ENCODE peak calls at places on chromosome 6, in ten cellular contexts. G, I, V, S, C, Z, T, K, E and D are unnamed samples. For H3K9me3, the result is how much of the 10 kb centered on the place peaks cover.

GRCh38 chr6:44439270-44440045 is 52.0 kb downstream of the CDC5L start:
- DNase-seq in S (no peak), G (no peak), I (no peak), T (no peak), E (no peak), V (no peak), K (peak), C (peak), Z (no peak), D (no peak)

GRCh38 chr6:123687864-123688263 is 51.1 kb upstream of the TRDN start:
- DNase-seq in E (no peak), K (no peak), Z (no peak), C (no peak), I (no peak), G (no peak), S (no peak), V (no peak), T (no peak), D (no peak)

GRCh38 chr6:156795825-156796224 is 18.6 kb downstream of the ARID1B start:
- DNase-seq in K (no peak), I (no peak), G (no peak), Z (no peak), S (no peak), V (no peak), T (no peak), E (no peak), C (no peak), D (no peak)

GRCh38 chr6:65461121-65461520 is 245.9 kb downstream of the EYS start:
- DNase-seq in G (no peak), V (no peak), C (no peak), T (peak), E (no peak), I (no peak), Z (no peak), S (no peak), K (no peak), D (no peak)

GRCh38 chr6:621916-622315 is 35.0 kb downstream of the HUS1B start:
- DNase-seq in E (no peak), T (no peak), V (no peak), K (no peak), G (no peak), Z (no peak), S (no peak), C (no peak), I (no peak), D (no peak)

GRCh38 chr6:13614126-13614925 is 809 bp upstream of the NOL7 start:
- DNase-seq in S (peak), I (no peak), T (no peak), K (peak), V (no peak), E (peak), G (peak), C (peak), Z (peak), D (peak)

GRCh38 chr6:139698526-139699182 is 324.2 kb upstream of the CITED2 start:
- DNase-seq in K (peak), V (no peak), T (no peak), S (no peak), G (no peak), C (peak), E (no peak), I (no peak), Z (no peak), D (no peak)

GRCh38 chr6:36536873-36537547 is 10.3 kb downstream of the STK38 start:
- DNase-seq in S (no peak), G (no peak), K (no peak), E (no peak), Z (no peak), I (no peak), V (no peak), C (no peak), T (no peak), D (no peak)

GRCh38 chr6:97049254-97050004 is 124.9 kb downstream of the KLHL32 start:
- DNase-seq in T (no peak), C (no peak), V (no peak), E (no peak), Z (no peak), S (no peak), G (no peak), K (peak), I (no peak), D (no peak)

GRCh38 chr6:37491830-37492208 is 7.9 kb downstream of the CCDC167 start:
- DNase-seq in V (no peak), S (no peak), K (no peak), I (no peak), E (no peak), Z (no peak), T (no peak), C (no peak), G (no peak), D (no peak)

GRCh38 chr6:47348316-47348863 is 38.7 kb upstream of the TNFRSF21 start:
- DNase-seq in I (no peak), S (no peak), C (no peak), K (no peak), E (no peak), G (no peak), V (no peak), T (no peak), Z (no peak), D (no peak)

GRCh38 chr6:135033238-135033637 is 21.4 kb downstream of the HBS1L start:
- DNase-seq in T (no peak), V (no peak), C (no peak), E (peak), K (no peak), G (no peak), S (no peak), Z (no peak), I (no peak), D (no peak)

GRCh38 chr6:101761124-101761601 is 367.7 kb downstream of the GRIK2 start:
- DNase-seq in K (peak), T (no peak), I (no peak), S (no peak), V (no peak), Z (no peak), E (no peak), C (peak), G (no peak), D (no peak)

GRCh38 chr6:37493047-37493995 is 6.4 kb downstream of the CCDC167 start:
- DNase-seq in Z (no peak), C (no peak), T (no peak), K (no peak), G (no peak), V (no peak), S (peak), I (no peak), E (no peak), D (no peak)

GRCh38 chr6:167663784-167664432 is 162.8 kb upstream of the AFDN start:
- DNase-seq in K (no peak), V (no peak), E (no peak), C (no peak), S (peak), T (no peak), Z (no peak), G (no peak), I (no peak), D (no peak)

GRCh38 chr6:40894962-40895799 is 143.8 kb downstream of the UNC5CL start:
- DNase-seq in E (peak), V (no peak), K (peak), G (no peak), I (no peak), C (peak), T (peak), S (peak), Z (peak), D (no peak)

GRCh38 chr6:158769696-158770446 is 49.3 kb downstream of the EZR start:
- DNase-seq in S (no peak), V (no peak), Z (no peak), G (no peak), K (peak), E (no peak), C (no peak), T (no peak), I (peak), D (no peak)

GRCh38 chr6:140546640-140547039 is 1172.2 kb upstream of the CITED2 start:
- DNase-seq in V (no peak), I (no peak), G (no peak), Z (no peak), E (no peak), S (no peak), T (no peak), C (peak), K (no peak), D (no peak)

GRCh38 chr6:107731422-107732319 is 92.4 kb downstream of the SCML4 start:
- DNase-seq in S (peak), E (no peak), K (no peak), G (no peak), Z (no peak), I (no peak), V (no peak), T (no peak), C (no peak), D (no peak)

GRCh38 chr6:14196029-14196428 is 78.5 kb downstream of the CD83 start:
- DNase-seq in G (no peak), S (no peak), I (no peak), V (no peak), Z (no peak), K (no peak), E (no peak), T (no peak), C (no peak), D (no peak)

GRCh38 chr6:158654960-158655485 is 5.2 kb downstream of the SYTL3 start:
- DNase-seq in T (no peak), Z (no peak), K (peak), C (peak), E (no peak), G (no peak), I (peak), V (no peak), S (no peak), D (no peak)

GRCh38 chr6:71544028-71544427 is 255.4 kb downstream of the OGFRL1 start:
- DNase-seq in G (no peak), V (no peak), I (no peak), C (peak), E (no peak), K (peak), S (no peak), T (no peak), Z (no peak), D (no peak)

GRCh38 chr6:32460528-32460927 is 20.8 kb downstream of the HLA-DRA start:
- DNase-seq in Z (no peak), V (peak), E (no peak), K (no peak), I (no peak), T (no peak), S (no peak), C (no peak), G (no peak), D (no peak)
- H3K9me3 ChIP-seq in Z (under half), V (under half), E (under half), K (under half), I (under half), T (under half), S (under half), C (under half), G (under half), D (under half)

GRCh38 chr6:170261643-170262480 is 29.0 kb downstream of the DLL1 start:
- DNase-seq in Z (no peak), E (no peak), C (no peak), S (no peak), G (no peak), K (no peak), V (no peak), T (no peak), I (no peak), D (no peak)

GRCh38 chr6:170262481-170263088 is 28.3 kb downstream of the DLL1 start:
- DNase-seq in C (no peak), Z (no peak), S (no peak), T (no peak), I (no peak), V (no peak), E (no peak), K (no peak), G (no peak), D (no peak)

GRCh38 chr6:170264086-170264485 is 26.8 kb downstream of the DLL1 start:
- DNase-seq in Z (no peak), K (no peak), E (no peak), G (no peak), V (no peak), C (no peak), T (no peak), S (no peak), I (no peak), D (no peak)

GRCh38 chr6:170265655-170266054 is 25.2 kb downstream of the DLL1 start:
- DNase-seq in V (no peak), E (no peak), K (peak), Z (peak), G (no peak), S (peak), T (no peak), C (no peak), I (no peak), D (no peak)

GRCh38 chr6:170263410-170263809 is 27.5 kb downstream of the DLL1 start:
- DNase-seq in Z (no peak), G (no peak), V (no peak), I (no peak), E (no peak), S (no peak), C (no peak), K (no peak), T (no peak), D (no peak)
- H3K9me3 ChIP-seq in Z (under half), G (under half), V (under half), I (under half), E (under half), S (under half), C (under half), K (under half), T (under half), D (under half)

GRCh38 chr6:151523034-151523433 is 29.2 kb downstream of the CCDC170 start:
- DNase-seq in V (no peak), C (no peak), I (no peak), Z (no peak), S (no peak), K (no peak), T (no peak), G (no peak), E (no peak), D (no peak)
- H3K9me3 ChIP-seq in V (under half), C (half or more), I (under half), Z (under half), S (under half), K (under half), T (under half), G (under half), E (under half), D (under half)

GRCh38 chr6:163951990-163952389 is 537.5 kb downstream of the QKI start:
- DNase-seq in V (no peak), S (no peak), T (no peak), Z (peak), G (no peak), K (no peak), E (peak), C (no peak), I (no peak), D (no peak)
- H3K9me3 ChIP-seq in V (under half), S (under half), T (under half), Z (under half), G (under half), K (under half), E (under half), C (under half), I (under half), D (under half)

DNA sequence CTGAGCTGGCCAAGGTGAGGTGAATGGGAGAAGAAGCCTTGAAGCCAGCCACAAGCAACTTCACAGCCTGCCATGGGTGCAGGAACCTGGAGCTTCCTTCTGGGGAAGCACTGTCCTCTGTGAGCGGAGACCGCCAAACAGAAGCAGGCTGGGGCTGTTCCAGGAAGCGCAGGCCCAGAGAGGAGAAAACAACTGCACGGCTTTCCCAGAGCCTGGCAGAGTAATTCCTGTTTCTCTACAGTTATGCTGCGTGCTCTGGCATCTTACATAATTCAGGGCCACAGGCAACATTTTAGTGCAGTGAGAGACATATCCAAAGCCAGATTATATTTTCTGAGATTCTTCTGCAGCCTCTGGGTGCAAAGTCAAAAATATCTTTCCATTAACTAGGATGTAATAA is 143.6 kb downstream of the F13A1 start:
- DNase-seq in C (no peak), K (no peak), S (no peak), G (no peak), Z (no peak), T (no peak), I (no peak), V (no peak), E (no peak), D (no peak)
- H3K9me3 ChIP-seq in C (under half), K (under half), S (under half), G (under half), Z (under half), T (under half), I (under half), V (under half), E (under half), D (under half)

GRCh38 chr6:161214722-161215121 is 59.1 kb downstream of the AGPAT4 start:
- DNase-seq in E (no peak), K (no peak), Z (no peak), C (no peak), S (no peak), V (no peak), G (no peak), T (no peak), I (no peak), D (no peak)
- H3K9me3 ChIP-seq in E (under half), K (under half), Z (under half), C (under half), S (under half), V (under half), G (under half), T (under half), I (under half), D (under half)